ENCODE peak calls at places on chromosome 17, in six cellular contexts. B is GM12865, Z is ascending aorta, E is mucosa of descending colon, C is transverse colon, W is endodermal cell. Y is an unnamed sample.

GRCh38 chr17:17084317-17084835 is 42.1 kb downstream of the MPRIP start:
- DNase-seq in B (no peak), Z (no peak), E (no peak), C (no peak), W (no peak), Y (no peak)

GRCh38 chr17:72426948-72427760 is 306.3 kb downstream of the SOX9 start:
- DNase-seq in B (no peak), Z (peak; percentile 49), E (peak; percentile 78), C (peak; percentile 88), W (peak; percentile 67), Y (no peak)

GRCh38 chr17:1865252-1866037 is 35.6 kb downstream of the RPA1 start:
- DNase-seq in B (peak; percentile 52), Z (no peak), E (no peak), C (peak; percentile 48), W (peak; percentile 78), Y (no peak)

GRCh38 chr17:74442670-74443515 is 11.0 kb downstream of the GPRC5C start:
- DNase-seq in B (peak; percentile 51), Z (peak; percentile 90), E (peak; percentile 93), C (peak; percentile 91), W (peak; percentile 85), Y (peak; percentile 44)

GRCh38 chr17:66310528-66311148 is 8.2 kb downstream of the PRKCA start:
- DNase-seq in B (no peak), Z (no peak), E (no peak), C (no peak), W (peak; percentile 82), Y (no peak)

GRCh38 chr17:751269-752001 is 629 bp downstream of the GEMIN4 start:
- DNase-seq in B (peak; percentile 76), Z (no peak), E (peak; percentile 68), C (peak; percentile 49), W (peak; percentile 68), Y (peak; percentile 71)

GRCh38 chr17:55056530-55056929 is 88.0 kb downstream of the STXBP4 start:
- DNase-seq in B (no peak), Z (no peak), E (no peak), C (no peak), W (no peak), Y (no peak)

GRCh38 chr17:7809086-7809790 is 24.8 kb upstream of the KDM6B start:
- DNase-seq in B (no peak), Z (no peak), E (no peak), C (no peak), W (peak; percentile 38), Y (no peak)

GRCh38 chr17:46771601-46772012 is 46.9 kb downstream of the WNT3 start:
- DNase-seq in B (no peak), Z (no peak), E (no peak), C (peak; percentile 37), W (peak; percentile 90), Y (no peak)

GRCh38 chr17:69523252-69523861 is 108.9 kb downstream of the MAP2K6 start:
- DNase-seq in B (peak; percentile 82), Z (peak; percentile 61), E (no peak), C (no peak), W (peak; percentile 79), Y (no peak)

GRCh38 chr17:44110823-44111633 is 12.4 kb downstream of the HDAC5 start:
- DNase-seq in B (peak; percentile 90), Z (peak; percentile 99), E (peak; percentile 97), C (peak; percentile 97), W (peak; percentile 97), Y (peak; percentile 81)

GRCh38 chr17:62737513-62737912 is 70.6 kb downstream of the MARCHF10 start:
- DNase-seq in B (peak; percentile 67), Z (no peak), E (no peak), C (no peak), W (peak; percentile 30), Y (no peak)

GRCh38 chr17:40582328-40582901 is 17.1 kb upstream of the CCR7 start:
- DNase-seq in B (peak; percentile 98), Z (peak; percentile 78), E (peak; percentile 90), C (peak; percentile 67), W (peak; percentile 39), Y (peak; percentile 83)

GRCh38 chr17:3927628-3928010 is 11.4 kb upstream of the P2RX1 start:
- DNase-seq in B (no peak), Z (no peak), E (no peak), C (no peak), W (no peak), Y (no peak)

GRCh38 chr17:7056386-7056785 is 12.5 kb upstream of the SLC16A11 start:
- DNase-seq in B (no peak), Z (no peak), E (no peak), C (no peak), W (no peak), Y (no peak)

GRCh38 chr17:46974086-46974485 is 5.0 kb downstream of the RPRML start:
- DNase-seq in B (no peak), Z (no peak), E (no peak), C (no peak), W (no peak), Y (no peak)

GRCh38 chr17:4739122-4740024 is at the start of the genes CXCL16 and ZMYND15:
- DNase-seq in B (peak; percentile 50), Z (peak; percentile 78), E (peak; percentile 81), C (peak; percentile 83), W (peak; percentile 83), Y (peak; percentile 66)

GRCh38 chr17:48577330-48577945 is 712 bp downstream of the HOXB4 start:
- DNase-seq in B (no peak), Z (no peak), E (peak; percentile 60), C (no peak), W (no peak), Y (no peak)

GRCh38 chr17:51044964-51045363 is 75.7 kb downstream of the SPAG9 start:
- DNase-seq in B (no peak), Z (no peak), E (no peak), C (no peak), W (peak; percentile 62), Y (no peak)

GRCh38 chr17:6269474-6269873 is 165.4 kb downstream of the AIPL1 start:
- DNase-seq in B (peak; percentile 48), Z (no peak), E (no peak), C (peak; percentile 10), W (peak; percentile 94), Y (no peak)

GRCh38 chr17:68600123-68600880 is 865 bp downstream of the FAM20A start:
- DNase-seq in B (peak; percentile 12), Z (no peak), E (peak; percentile 54), C (peak; percentile 10), W (peak; percentile 92), Y (peak; percentile 12)

DNA sequence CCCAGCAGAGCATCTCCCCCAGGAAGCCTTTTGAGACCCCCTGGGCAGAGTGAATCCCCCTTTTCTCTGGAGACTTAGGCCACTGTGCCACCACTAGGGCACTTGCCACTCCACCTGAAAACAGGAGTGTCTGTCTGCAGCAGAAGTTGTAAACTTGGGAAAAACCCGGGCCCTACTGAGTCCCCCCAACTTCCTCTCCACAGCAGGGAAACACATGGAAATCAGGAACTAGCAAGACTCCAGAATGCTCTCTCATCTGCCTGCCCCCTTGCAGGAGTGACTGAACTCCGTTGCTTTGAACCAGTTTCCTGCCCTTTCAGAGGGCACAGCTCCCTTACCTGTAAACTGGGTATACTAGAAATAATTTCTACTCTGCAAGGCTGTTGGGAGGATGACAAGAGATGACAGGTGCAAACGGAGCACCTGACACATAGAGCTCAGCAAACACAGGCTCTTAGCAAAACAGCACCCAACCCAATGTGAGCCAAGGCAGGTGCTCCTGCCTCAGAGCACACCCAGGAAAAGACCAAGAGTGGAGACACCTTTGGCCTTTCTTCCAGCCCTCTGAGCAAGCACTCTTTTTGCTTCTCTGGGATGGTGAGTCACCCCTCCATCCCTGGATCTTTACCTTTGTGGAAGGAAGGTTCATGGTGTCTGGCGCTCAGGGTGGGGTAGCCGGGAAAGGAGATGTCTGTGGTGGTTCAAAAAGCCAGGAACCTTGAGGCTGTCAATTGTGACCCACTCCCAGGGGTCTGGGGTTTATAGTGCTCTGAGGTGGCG is at the start of gene HCRT:
- DNase-seq in B (no peak), Z (no peak), E (no peak), C (no peak), W (no peak), Y (no peak)
- H3K4me3 ChIP-seq in B (peak within 1 kb of the TSS; percentile 45), Z (peak within 1 kb of the TSS; percentile 70), E (no peak within 1 kb of the TSS), C (peak within 1 kb of the TSS; percentile 41), W (no peak within 1 kb of the TSS), Y (peak within 1 kb of the TSS; percentile 45)

GRCh38 chr17:80860101-80860671 is 131.5 kb upstream of the CHMP6 start:
- DNase-seq in B (no peak), Z (no peak), E (peak; percentile 46), C (peak; percentile 5), W (no peak), Y (no peak)
- H3K4me3 ChIP-seq in B (no peak overlapping the region), Z (no peak overlapping the region), E (no peak overlapping the region), C (no peak overlapping the region), W (no peak overlapping the region), Y (no peak overlapping the region)

GRCh38 chr17:82348866-82349265 is 10.2 kb upstream of the TEX19 start:
- DNase-seq in B (no peak), Z (no peak), E (no peak), C (no peak), W (no peak), Y (no peak)

GRCh38 chr17:82351254-82351712 is 7.8 kb upstream of the TEX19 start:
- DNase-seq in B (peak; percentile 71), Z (no peak), E (peak; percentile 59), C (no peak), W (peak; percentile 45), Y (peak; percentile 66)

GRCh38 chr17:82348434-82348833 is 10.6 kb upstream of the TEX19 start:
- DNase-seq in B (no peak), Z (no peak), E (peak; percentile 26), C (no peak), W (no peak), Y (no peak)

GRCh38 chr17:82350182-82351030 is 8.6 kb upstream of the TEX19 start:
- DNase-seq in B (peak; percentile 79), Z (no peak), E (peak; percentile 61), C (peak; percentile 58), W (peak; percentile 79), Y (peak; percentile 55)

GRCh38 chr17:82349287-82349701 is 9.8 kb upstream of the TEX19 start:
- DNase-seq in B (no peak), Z (no peak), E (peak; percentile 29), C (no peak), W (peak; percentile 42), Y (no peak)
- H3K4me3 ChIP-seq in B (no peak overlapping the region), Z (no peak overlapping the region), E (no peak overlapping the region), C (no peak overlapping the region), W (no peak overlapping the region), Y (no peak overlapping the region)

GRCh38 chr17:79720705-79721295 is 9.9 kb upstream of the ENPP7 start:
- DNase-seq in B (no peak), Z (no peak), E (no peak), C (no peak), W (no peak), Y (no peak)

GRCh38 chr17:79716183-79716797 is 14.5 kb upstream of the ENPP7 start:
- DNase-seq in B (no peak), Z (no peak), E (no peak), C (no peak), W (no peak), Y (no peak)

GRCh38 chr17:79722787-79723186 is 8.0 kb upstream of the ENPP7 start:
- DNase-seq in B (no peak), Z (no peak), E (no peak), C (no peak), W (no peak), Y (no peak)

DNA sequence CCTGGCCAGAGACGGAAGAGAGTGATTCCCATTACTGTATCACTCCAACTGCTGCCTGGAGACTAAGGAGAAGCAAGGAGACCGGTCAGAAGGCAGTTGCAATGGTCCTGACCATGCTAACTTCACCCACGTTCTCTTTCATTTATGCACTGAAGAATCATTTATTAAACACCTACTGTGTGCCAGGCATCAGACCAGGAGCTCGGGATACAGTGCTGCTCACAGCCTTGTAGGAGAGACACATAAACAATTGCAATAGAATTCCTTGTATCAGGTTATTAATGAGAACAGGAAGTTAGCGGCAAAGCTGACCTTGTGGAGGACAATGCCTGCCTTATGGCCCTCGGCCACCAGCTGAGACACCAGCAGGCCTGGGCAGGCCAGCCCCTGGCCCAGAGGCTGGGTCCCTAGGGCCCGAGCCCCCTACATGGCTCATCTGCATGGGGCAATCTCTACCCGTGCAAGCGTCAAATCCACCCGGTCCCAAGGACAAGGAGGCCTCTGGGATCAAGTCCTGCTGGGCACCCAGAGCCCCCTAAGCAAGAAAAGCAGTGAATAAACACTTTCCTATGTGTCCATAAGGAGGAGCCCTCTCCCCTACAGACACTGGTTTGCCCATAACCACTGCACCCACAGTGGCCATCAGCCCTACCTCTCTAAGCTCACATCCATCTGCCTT is 8.6 kb upstream of the ENPP7 start:
- DNase-seq in B (no peak), Z (no peak), E (no peak), C (no peak), W (peak; percentile 81), Y (no peak)
- H3K4me3 ChIP-seq in B (no peak overlapping the region), Z (no peak overlapping the region), E (no peak overlapping the region), C (no peak overlapping the region), W (no peak overlapping the region), Y (no peak overlapping the region)

Y was measured in GM06990.